ENCODE peak calls at places on chromosomes 7 and 10, in four cellular contexts. N is endodermal cell, A is sigmoid colon, V is SK-N-SH. J is an unnamed sample.

GRCh38 chr10:70879244-70879643 is 9.1 kb downstream of the PCBD1 start:
- DNase-seq in N (no peak), A (no peak), V (no peak), J (no peak)

GRCh38 chr10:67663449-67664087 is 32.4 kb downstream of the CTNNA3 start:
- DNase-seq in A (no peak), N (peak), V (no peak), J (no peak)

GRCh38 chr10:35822316-35822715 is 180.2 kb upstream of the FZD8 start:
- DNase-seq in V (no peak), N (peak), A (peak), J (peak)

GRCh38 chr10:129877773-129878371 is 86.2 kb downstream of the EBF3 start:
- DNase-seq in N (peak), V (peak), A (no peak), J (peak)

GRCh38 chr7:128662091-128662490 is 10.0 kb upstream of the GARIN1A start:
- DNase-seq in A (no peak), N (no peak), V (no peak), J (no peak)

GRCh38 chr7:48388922-48389321 is 217.7 kb downstream of the ABCA13 start:
- DNase-seq in A (no peak), V (no peak), N (no peak), J (no peak)

GRCh38 chr7:47757946-47758371 is 176.0 kb upstream of the TNS3 start:
- DNase-seq in V (no peak), N (no peak), A (no peak), J (peak)

GRCh38 chr7:106959753-106960152 is 84.8 kb upstream of the PRKAR2B start:
- DNase-seq in N (peak), V (no peak), A (no peak), J (peak)

GRCh38 chr7:143280160-143280559 is 4.6 kb upstream of the TMEM139 start:
- DNase-seq in N (no peak), V (no peak), A (no peak), J (no peak)

GRCh38 chr10:94489107-94489506 is 56.5 kb upstream of the HELLS start:
- DNase-seq in A (no peak), N (no peak), V (no peak), J (no peak)

GRCh38 chr10:97714401-97715258 is 1.1 kb downstream of the MARVELD1 start:
- DNase-seq in N (peak), V (peak), A (peak), J (peak)

GRCh38 chr7:1309290-1309689 is 76.6 kb downstream of the UNCX start:
- DNase-seq in A (no peak), V (no peak), N (no peak), J (no peak)

GRCh38 chr7:102289051-102289450 is 2.4 kb downstream of the SH2B2 start:
- DNase-seq in V (no peak), A (no peak), N (no peak), J (no peak)

GRCh38 chr10:126500866-126501265 is 112.6 kb upstream of the ADAM12 start:
- DNase-seq in V (no peak), N (no peak), A (no peak), J (peak)

GRCh38 chr10:484925-485661 is 204.4 kb downstream of the DIP2C start:
- DNase-seq in A (no peak), N (peak), V (no peak), J (peak)

GRCh38 chr7:79820387-79820786 is 314.2 kb upstream of the GNAI1 start:
- DNase-seq in N (no peak), V (peak), A (peak), J (no peak)

GRCh38 chr10:85527610-85528317 is 838.8 kb downstream of the GRID1 start:
- DNase-seq in V (no peak), N (no peak), A (no peak), J (no peak)

GRCh38 chr10:5538892-5539651 is 14.3 kb downstream of the CALML3 start:
- DNase-seq in A (peak), N (peak), V (no peak), J (no peak)

GRCh38 chr10:60194421-60194820 is 195.3 kb downstream of the ANK3 start:
- DNase-seq in A (no peak), N (no peak), V (no peak), J (no peak)

GRCh38 chr10:100442548-100442947 is 20.3 kb upstream of the WNT8B start:
- DNase-seq in A (no peak), V (no peak), N (no peak), J (no peak)

GRCh38 chr7:43071604-43072003 is 40.8 kb upstream of the HECW1 start:
- DNase-seq in N (peak), A (no peak), V (peak), J (no peak)

GRCh38 chr7:45984386-45985295 is 63.6 kb upstream of the IGFBP3 start:
- DNase-seq in V (no peak), N (peak), A (no peak), J (no peak)

GRCh38 chr7:45606050-45606449 is 31.9 kb downstream of the ADCY1 start:
- DNase-seq in V (no peak), A (no peak), N (no peak), J (no peak)

GRCh38 chr10:100697070-100697469 is 48.3 kb upstream of the PAX2 start:
- DNase-seq in N (no peak), A (no peak), V (no peak), J (no peak)

GRCh38 chr7:148540041-148540738 is 50.4 kb upstream of the C7orf33 start:
- DNase-seq in N (peak), V (peak), A (peak), J (peak)

GRCh38 chr10:50552771-50553535 is 70.8 kb downstream of the SGMS1 start:
- DNase-seq in N (peak), A (no peak), V (no peak), J (peak)

GRCh38 chr10:119422685-119423509 is 119.6 kb downstream of the RGS10 start:
- DNase-seq in V (no peak), N (peak), A (no peak), J (peak)

GRCh38 chr10:119420950-119421875 is 121.3 kb downstream of the RGS10 start:
- DNase-seq in N (no peak), A (no peak), V (no peak), J (peak)

GRCh38 chr10:119423510-119423874 is 119.0 kb downstream of the RGS10 start:
- DNase-seq in V (no peak), A (no peak), N (peak), J (peak)

GRCh38 chr10:119423911-119424590 is 118.5 kb downstream of the RGS10 start:
- DNase-seq in A (no peak), N (no peak), V (no peak), J (peak)

GRCh38 chr10:119421887-119422684 is 120.4 kb downstream of the RGS10 start:
- DNase-seq in N (no peak), A (no peak), V (peak), J (peak)
- H3K27ac ChIP-seq in N (no peak), A (peak), V (peak), J (no peak)

GRCh38 chr7:33129806-33130153 is 416 bp downstream of the BBS9 start:
- DNase-seq in V (no peak), N (no peak), A (no peak), J (peak)
- H3K27ac ChIP-seq in V (peak), N (no peak), A (peak), J (peak)

DNA sequence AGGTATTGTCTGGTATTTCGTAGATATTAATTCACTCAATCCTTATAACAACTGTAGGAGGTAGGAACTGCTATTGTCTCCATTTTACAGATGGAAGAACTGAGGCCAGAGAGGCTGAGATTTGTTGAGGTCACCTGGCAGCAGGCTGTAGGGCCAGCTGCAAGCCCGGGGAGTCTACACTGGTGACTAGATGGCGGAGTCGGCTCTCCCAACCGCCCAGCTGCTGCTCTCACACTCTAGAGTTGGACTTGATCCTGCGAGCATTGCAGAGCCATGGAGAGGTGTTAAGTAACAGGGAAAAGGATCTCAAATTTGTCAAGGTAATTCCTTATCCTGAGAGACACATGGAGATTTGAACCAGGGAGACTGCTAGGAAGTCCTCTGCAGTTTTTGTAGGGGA is 124.1 kb downstream of the CAMK1D start:
- DNase-seq in N (no peak), A (no peak), V (no peak), J (no peak)
- H3K27ac ChIP-seq in N (no peak), A (no peak), V (no peak), J (no peak)

GRCh38 chr10:79102056-79102874 is 33.5 kb downstream of the ZMIZ1 start:
- DNase-seq in N (no peak), A (peak), V (peak), J (peak)

GRCh38 chr10:79103585-79103984 is 34.8 kb downstream of the ZMIZ1 start:
- DNase-seq in N (no peak), V (no peak), A (no peak), J (peak)

GRCh38 chr10:79101560-79101971 is 32.8 kb downstream of the ZMIZ1 start:
- DNase-seq in N (no peak), A (no peak), V (peak), J (no peak)

GRCh38 chr10:79104264-79104954 is 35.6 kb downstream of the ZMIZ1 start:
- DNase-seq in A (peak), V (no peak), N (no peak), J (peak)

GRCh38 chr10:79103078-79103477 is 34.3 kb downstream of the ZMIZ1 start:
- DNase-seq in V (no peak), N (no peak), A (no peak), J (no peak)
- H3K27ac ChIP-seq in V (no peak), N (no peak), A (peak), J (no peak)

DNA sequence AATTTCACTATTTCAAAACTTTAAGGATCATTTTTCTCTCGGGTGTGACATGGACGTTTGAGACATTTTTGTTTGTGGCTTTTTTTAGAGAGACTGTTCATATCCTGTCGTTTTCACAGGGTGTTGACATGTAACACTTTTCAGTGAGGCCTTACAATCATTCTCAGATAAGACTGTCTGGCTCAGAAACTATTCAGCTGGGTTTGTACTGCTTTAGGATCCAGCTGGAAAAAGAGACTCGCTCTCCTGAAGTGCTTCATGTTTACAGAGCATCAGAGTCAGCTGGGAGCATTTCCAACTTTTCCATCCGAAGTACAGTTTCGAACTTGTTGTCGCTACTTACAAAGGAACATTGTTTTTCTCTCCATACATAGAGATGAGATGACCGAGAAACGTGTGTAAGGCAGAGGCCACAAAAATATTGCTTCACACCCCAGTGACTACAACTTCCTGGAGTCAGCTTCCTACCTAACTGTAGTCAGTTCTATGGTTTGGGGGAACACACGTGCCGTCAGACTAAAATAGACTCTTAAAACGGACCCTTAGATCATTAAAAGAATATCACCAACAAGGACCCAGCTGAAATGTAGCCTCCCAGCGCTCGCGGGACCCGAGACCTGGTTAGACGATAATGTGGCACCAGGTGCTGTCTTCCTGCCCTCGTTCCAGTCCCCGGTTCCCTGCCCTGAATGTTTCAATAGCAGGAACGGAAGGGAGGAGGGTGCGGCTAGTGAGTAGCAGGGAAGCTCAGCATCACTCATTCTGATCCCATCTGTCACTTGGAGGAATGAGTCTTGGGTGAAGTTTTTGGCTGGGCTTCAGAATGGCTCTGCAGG is 78.0 kb downstream of the MKI67 start:
- DNase-seq in V (no peak), A (peak), N (no peak), J (peak)
- H3K27ac ChIP-seq in V (no peak), A (peak), N (no peak), J (peak)

J was measured in osteoblast.